ENCODE peak calls at places on chromosomes 3 and 15, in nine cellular contexts. P is ovary, B is brain microvascular endothelial cell, C is kidney, D is mucosa of descending colon, Q is sigmoid colon, I is fibroblast of the aortic adventitia, V is Peyer's patch, F is fibroblast of lung. R is an unnamed sample.

GRCh38 chr3:59968510-59968909 is 918.7 kb upstream of the CFAP20DC start:
- DNase-seq in P (no peak), B (no peak), C (no peak), D (no peak), Q (no peak), I (no peak), V (no peak), F (peak; percentile 20), R (no peak)

GRCh38 chr15:64288577-64288976 is 67.4 kb downstream of the CSNK1G1 start:
- DNase-seq in P (no peak), B (no peak), C (no peak), D (no peak), Q (no peak), I (no peak), V (no peak), F (peak; percentile 53), R (peak; percentile 45)

GRCh38 chr3:128253150-128253549 is 99.9 kb downstream of the EEFSEC start:
- DNase-seq in P (no peak), B (no peak), C (no peak), D (no peak), Q (no peak), I (no peak), V (no peak), F (no peak), R (no peak)

GRCh38 chr3:16993227-16993626 is 108.5 kb downstream of the PLCL2 start:
- DNase-seq in P (no peak), B (peak; percentile 11), C (no peak), D (no peak), Q (no peak), I (peak; percentile 51), V (no peak), F (peak; percentile 30), R (no peak)

GRCh38 chr3:13254028-13254951 is 165.8 kb downstream of the NUP210 start:
- DNase-seq in P (no peak), B (no peak), C (no peak), D (no peak), Q (no peak), I (no peak), V (no peak), F (no peak), R (peak; percentile 49)

GRCh38 chr15:68232937-68233336 is 3.4 kb upstream of the CLN6 start:
- DNase-seq in P (no peak), B (no peak), C (peak; percentile 41), D (no peak), Q (no peak), I (no peak), V (no peak), F (no peak), R (no peak)

GRCh38 chr3:50662408-50662807 is 12.3 kb upstream of the DOCK3 start:
- DNase-seq in P (no peak), B (no peak), C (no peak), D (no peak), Q (no peak), I (no peak), V (peak; percentile 5), F (no peak), R (no peak)

GRCh38 chr3:50044976-50045375 is 43.7 kb upstream of the RBM5 start:
- DNase-seq in P (no peak), B (no peak), C (no peak), D (no peak), Q (no peak), I (no peak), V (no peak), F (no peak), R (peak; percentile 18)

GRCh38 chr3:24373198-24373959 is 121.3 kb downstream of the THRB start:
- DNase-seq in P (no peak), B (no peak), C (no peak), D (peak; percentile 58), Q (peak; percentile 75), I (no peak), V (no peak), F (no peak), R (no peak)

GRCh38 chr15:57611938-57612337 is 20.2 kb downstream of the MYZAP start:
- DNase-seq in P (peak; percentile 28), B (no peak), C (peak; percentile 78), D (peak; percentile 78), Q (peak; percentile 77), I (peak; percentile 37), V (no peak), F (no peak), R (no peak)

GRCh38 chr15:90340345-90340744 is 11.7 kb upstream of the ZNF774 start:
- DNase-seq in P (no peak), B (no peak), C (no peak), D (peak; percentile 68), Q (no peak), I (no peak), V (peak; percentile 73), F (no peak), R (no peak)

GRCh38 chr15:90342655-90343054 is 9.4 kb upstream of the ZNF774 start:
- DNase-seq in P (no peak), B (no peak), C (no peak), D (no peak), Q (no peak), I (no peak), V (no peak), F (no peak), R (no peak)

GRCh38 chr15:90337256-90337655 is 14.8 kb upstream of the ZNF774 start:
- DNase-seq in P (no peak), B (no peak), C (no peak), D (no peak), Q (peak; percentile 11), I (peak; percentile 17), V (no peak), F (no peak), R (no peak)

GRCh38 chr15:90336705-90337141 is 15.4 kb upstream of the ZNF774 start:
- DNase-seq in P (no peak), B (peak; percentile 44), C (no peak), D (peak; percentile 33), Q (peak; percentile 47), I (peak; percentile 41), V (no peak), F (peak; percentile 76), R (peak; percentile 77)

DNA sequence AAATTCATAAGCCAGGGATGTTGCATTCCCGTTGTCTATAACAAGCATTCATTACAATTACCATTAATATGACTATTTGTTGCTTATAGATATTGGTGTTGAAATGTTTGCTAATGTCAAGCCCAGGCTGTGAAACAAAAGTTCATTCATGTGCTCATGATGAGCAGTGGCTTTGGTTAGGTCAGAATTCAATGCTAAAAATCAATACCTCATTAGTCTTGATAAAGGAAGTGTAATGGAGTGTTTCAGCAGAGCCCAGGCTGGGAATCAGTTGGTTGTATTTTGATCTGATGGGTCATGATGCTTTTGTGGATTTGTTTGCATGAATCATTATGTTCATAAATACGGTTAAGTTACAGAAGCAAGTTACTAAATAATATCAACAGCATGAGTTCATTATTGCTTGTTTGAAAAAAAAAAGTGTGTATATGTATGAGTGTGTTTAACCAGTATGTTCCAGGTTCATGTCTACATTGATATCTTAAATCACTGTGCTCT is 13.6 kb upstream of the ZNF774 start:
- DNase-seq in P (no peak), B (no peak), C (no peak), D (no peak), Q (no peak), I (no peak), V (no peak), F (no peak), R (no peak)
- TF ChIP-seq CTCF in P (no peak), B (no peak), C (no peak), D (no peak), Q (no peak), I (no peak), V (no peak), F (no peak), R (no peak)

DNA sequence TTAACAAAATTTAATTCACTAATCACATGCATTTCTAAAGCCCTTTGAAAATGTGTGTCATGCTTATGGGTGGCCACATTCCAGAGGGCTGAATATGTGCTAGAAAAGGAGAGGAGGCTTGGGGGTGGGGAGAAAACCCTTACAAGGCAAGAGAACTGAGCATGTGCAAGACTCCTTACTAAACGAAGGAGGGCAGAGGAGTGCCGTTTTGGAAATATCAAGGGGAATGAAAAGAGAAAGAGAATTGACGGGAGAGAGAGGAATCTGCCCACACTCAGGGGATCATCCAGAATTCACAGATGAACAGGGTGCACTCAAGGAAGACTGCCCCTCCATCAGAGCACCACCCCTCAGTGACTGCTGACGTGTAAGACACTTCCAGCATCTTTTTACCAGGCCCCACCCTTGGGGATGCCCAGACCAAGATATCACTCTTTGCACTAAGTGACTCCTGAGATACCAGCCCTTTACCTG is 37.9 kb upstream of the TSC22D2 start:
- DNase-seq in P (no peak), B (peak; percentile 97), C (no peak), D (peak; percentile 43), Q (peak; percentile 83), I (peak; percentile 96), V (no peak), F (peak; percentile 98), R (peak; percentile 86)
- TF ChIP-seq CTCF in P (no peak), B (peak; percentile 32), C (no peak), D (no peak), Q (peak; percentile 25), I (peak; percentile 43), V (no peak), F (peak; percentile 15), R (peak; percentile 15)

GRCh38 chr3:57221883-57222282 is 5.6 kb upstream of the APPL1 start:
- DNase-seq in P (no peak), B (no peak), C (no peak), D (no peak), Q (no peak), I (peak; percentile 64), V (no peak), F (peak; percentile 18), R (peak; percentile 3)
- TF ChIP-seq CTCF in P (no peak), B (peak; percentile 24), C (peak; percentile 28), D (no peak), Q (no peak), I (peak; percentile 36), V (no peak), F (peak; percentile 26), R (peak; percentile 31)

GRCh38 chr3:98005438-98005837 is 29.7 kb downstream of the GABRR3 start:
- DNase-seq in P (no peak), B (no peak), C (no peak), D (no peak), Q (no peak), I (no peak), V (no peak), F (no peak), R (no peak)

GRCh38 chr3:98003306-98003969 is 31.2 kb upstream of the RIOX2 start:
- DNase-seq in P (no peak), B (no peak), C (no peak), D (no peak), Q (no peak), I (no peak), V (no peak), F (no peak), R (no peak)

GRCh38 chr3:97999103-97999502 is 26.9 kb upstream of the RIOX2 start:
- DNase-seq in P (no peak), B (no peak), C (no peak), D (no peak), Q (no peak), I (no peak), V (no peak), F (no peak), R (no peak)

GRCh38 chr3:97996988-97997387 is 24.8 kb upstream of the RIOX2 start:
- DNase-seq in P (no peak), B (no peak), C (no peak), D (no peak), Q (no peak), I (no peak), V (no peak), F (no peak), R (no peak)

DNA sequence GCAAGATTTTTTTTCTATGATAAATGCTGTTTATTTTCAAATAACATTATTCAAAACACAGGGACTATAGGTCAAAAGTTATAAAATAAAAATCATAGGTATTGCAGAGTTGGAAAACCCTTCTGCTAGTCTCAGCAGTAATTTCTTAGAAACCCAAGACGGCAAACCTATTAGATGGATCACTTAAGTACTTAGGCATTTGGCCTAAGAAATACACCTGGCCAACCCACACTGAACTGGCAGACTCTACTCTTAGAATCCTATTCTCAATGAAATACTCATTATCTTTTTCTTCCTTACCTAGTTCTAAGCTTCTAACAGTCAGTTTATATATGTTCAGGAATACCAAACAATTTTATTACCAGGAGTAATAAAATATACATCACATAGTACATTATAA is 30.5 kb upstream of the RIOX2 start:
- DNase-seq in P (no peak), B (no peak), C (no peak), D (no peak), Q (no peak), I (no peak), V (no peak), F (no peak), R (no peak)
- TF ChIP-seq CTCF in P (no peak), B (no peak), C (no peak), D (no peak), Q (no peak), I (no peak), V (no peak), F (no peak), R (no peak)

R was measured in osteoblast.